ENCODE peak calls at places on chromosomes 13 and 19, in eight cellular contexts. M, C, K, B, T, G, E and V are unnamed samples.

GRCh38 chr13:93859666-93860065 is 619.8 kb downstream of the DCT start:
- DNase-seq in M (no peak), C (no peak), K (peak), B (no peak), T (no peak), G (no peak), E (no peak), V (no peak)

GRCh38 chr19:37087110-37087509 is 8.9 kb downstream of the ZNF420 start:
- DNase-seq in M (no peak), C (no peak), K (no peak), B (no peak), T (no peak), G (no peak), E (no peak), V (no peak)

GRCh38 chr19:30120860-30121484 is 178.9 kb downstream of the URI1 start:
- DNase-seq in M (no peak), C (no peak), K (no peak), B (no peak), T (no peak), G (no peak), E (no peak), V (no peak)

GRCh38 chr19:45668342-45668871 is 386 bp downstream of the GIPR start:
- DNase-seq in M (no peak), C (no peak), K (no peak), B (no peak), T (no peak), G (no peak), E (no peak), V (no peak)

GRCh38 chr19:10021863-10022262 is 8.6 kb downstream of the RDH8 start:
- DNase-seq in M (no peak), C (no peak), K (no peak), B (no peak), T (no peak), G (no peak), E (no peak), V (no peak)

GRCh38 chr13:73691891-73692290 is 442.3 kb downstream of the KLF12 start:
- DNase-seq in M (no peak), C (no peak), K (no peak), B (no peak), T (no peak), G (no peak), E (no peak), V (no peak)

GRCh38 chr19:6039541-6040225 is 61.7 kb upstream of the RANBP3 start:
- DNase-seq in M (no peak), C (no peak), K (no peak), B (no peak), T (no peak), G (peak), E (no peak), V (no peak)

GRCh38 chr13:51267581-51267980 is 45.4 kb downstream of the FAM124A start:
- DNase-seq in M (no peak), C (no peak), K (no peak), B (no peak), T (no peak), G (no peak), E (no peak), V (no peak)

GRCh38 chr19:46748325-46749109 is 2.3 kb upstream of the STRN4 start:
- DNase-seq in M (peak), C (peak), K (peak), B (peak), T (peak), G (no peak), E (no peak), V (no peak)

GRCh38 chr13:99312493-99312883 is 5.3 kb upstream of the GPR183 start:
- DNase-seq in M (no peak), C (peak), K (no peak), B (peak), T (no peak), G (peak), E (peak), V (no peak)

GRCh38 chr19:48852292-48852691 is 16.0 kb upstream of the HSD17B14 start:
- DNase-seq in M (no peak), C (no peak), K (no peak), B (no peak), T (no peak), G (no peak), E (no peak), V (no peak)

GRCh38 chr13:87810391-87810801 is 139.2 kb downstream of the SLITRK5 start:
- DNase-seq in M (no peak), C (no peak), K (no peak), B (no peak), T (no peak), G (no peak), E (no peak), V (no peak)

GRCh38 chr19:383922-384800 is 24.8 kb downstream of the C2CD4C start:
- DNase-seq in M (no peak), C (no peak), K (peak), B (no peak), T (no peak), G (no peak), E (no peak), V (no peak)

GRCh38 chr13:74136089-74136658 is 2.0 kb upstream of the KLF12 start:
- DNase-seq in M (no peak), C (no peak), K (peak), B (peak), T (no peak), G (peak), E (no peak), V (peak)

GRCh38 chr19:4580021-4580901 is 20.8 kb upstream of the SEMA6B start:
- DNase-seq in M (no peak), C (no peak), K (no peak), B (no peak), T (no peak), G (no peak), E (no peak), V (no peak)

GRCh38 chr19:17078920-17079709 is 3.5 kb downstream of the MYO9B start:
- DNase-seq in M (no peak), C (no peak), K (peak), B (no peak), T (no peak), G (no peak), E (no peak), V (no peak)

GRCh38 chr19:50646074-50646807 is 3.0 kb upstream of the C19orf81 start:
- DNase-seq in M (no peak), C (peak), K (peak), B (no peak), T (no peak), G (no peak), E (no peak), V (no peak)

GRCh38 chr13:69524459-69525155 is 583.0 kb upstream of the ATXN8OS start:
- DNase-seq in M (no peak), C (no peak), K (peak), B (no peak), T (no peak), G (no peak), E (no peak), V (no peak)

GRCh38 chr13:79637086-79637763 is 156.3 kb downstream of the NDFIP2 start:
- DNase-seq in M (no peak), C (no peak), K (no peak), B (no peak), T (no peak), G (no peak), E (no peak), V (no peak)

GRCh38 chr19:7871280-7871529 is 3.0 kb downstream of the PRR36 start:
- DNase-seq in M (no peak), C (no peak), K (no peak), B (no peak), T (no peak), G (no peak), E (no peak), V (no peak)

GRCh38 chr19:48110350-48110966 is at the start of gene PLA2G4C:
- DNase-seq in M (peak), C (peak), K (peak), B (peak), T (peak), G (peak), E (peak), V (peak)

GRCh38 chr13:36910545-36910944 is 9.5 kb downstream of the SMAD9 start:
- DNase-seq in M (no peak), C (no peak), K (peak), B (no peak), T (no peak), G (no peak), E (no peak), V (no peak)

GRCh38 chr13:103140001-103140671 is 73.9 kb upstream of the SLC10A2 start:
- DNase-seq in M (no peak), C (peak), K (peak), B (peak), T (no peak), G (no peak), E (no peak), V (no peak)

GRCh38 chr13:26469602-26470001 is 87.9 kb upstream of the WASF3 start:
- DNase-seq in M (no peak), C (no peak), K (no peak), B (no peak), T (no peak), G (no peak), E (no peak), V (no peak)

GRCh38 chr13:19680751-19681150 is 47.3 kb downstream of the MPHOSPH8 start:
- DNase-seq in M (no peak), C (peak), K (no peak), B (no peak), T (no peak), G (no peak), E (no peak), V (no peak)

GRCh38 chr13:113597386-113598080 is 13.0 kb downstream of the TFDP1 start:
- DNase-seq in M (no peak), C (no peak), K (no peak), B (no peak), T (no peak), G (peak), E (no peak), V (no peak)

GRCh38 chr19:55442372-55443044 is 592 bp downstream of the SHISA7 start:
- DNase-seq in M (no peak), C (no peak), K (no peak), B (no peak), T (no peak), G (no peak), E (no peak), V (peak)

GRCh38 chr13:71806885-71807284 is 60.1 kb downstream of the DACH1 start:
- DNase-seq in M (no peak), C (no peak), K (no peak), B (no peak), T (no peak), G (no peak), E (no peak), V (no peak)

GRCh38 chr19:35882074-35882832 is 13.9 kb downstream of the APLP1 start:
- DNase-seq in M (no peak), C (peak), K (peak), B (peak), T (no peak), G (no peak), E (peak), V (peak)

GRCh38 chr13:73497430-73497829 is 438.6 kb downstream of the KLF5 start:
- DNase-seq in M (no peak), C (no peak), K (no peak), B (no peak), T (no peak), G (no peak), E (no peak), V (no peak)

GRCh38 chr19:6273701-6274601 is 5.8 kb downstream of the MLLT1 start:
- DNase-seq in M (no peak), C (peak), K (peak), B (peak), T (no peak), G (peak), E (peak), V (peak)